ENCODE peak calls at places on chromosomes 2 and 18, in six cellular contexts. Z is mesenchymal stem cell, K is H1, R is neuronal stem cell, B is H9, H is IMR-90. Y is an unnamed sample.

GRCh38 chr2:17107131-17107530 is 411.1 kb downstream of the RAD51AP2 start:
- DNase-seq in K (no peak), R (no peak), Z (peak; percentile 61), H (peak; percentile 47), B (no peak), Y (no peak)

GRCh38 chr2:228181098-228182019 is at the start of gene SPHKAP:
- DNase-seq in K (peak; percentile 72), B (peak; percentile 57), Z (no peak), H (no peak), R (peak; percentile 21), Y (peak; percentile 69)

GRCh38 chr18:22332590-22332989 is 85.1 kb downstream of the CTAGE1 start:
- DNase-seq in R (no peak), B (peak; percentile 82), K (peak; percentile 75), Z (no peak), H (no peak), Y (peak; percentile 91)

GRCh38 chr2:172693037-172693436 is 42.6 kb upstream of the RAPGEF4 start:
- DNase-seq in B (no peak), R (no peak), H (peak; percentile 99), Z (peak; percentile 98), K (no peak), Y (no peak)

GRCh38 chr2:143759455-143759854 is 630.2 kb downstream of the ARHGAP15 start:
- DNase-seq in H (no peak), B (peak; percentile 78), K (peak; percentile 56), Z (no peak), R (peak; percentile 12), Y (peak; percentile 78)

GRCh38 chr2:236576053-236576452 is 6.4 kb downstream of the ACKR3 start:
- DNase-seq in K (no peak), Z (peak; percentile 88), R (peak; percentile 58), H (no peak), B (peak; percentile 53), Y (peak; percentile 93)

GRCh38 chr2:63827749-63828148 is 13.9 kb upstream of the UGP2 start:
- DNase-seq in H (peak; percentile 88), K (no peak), Z (peak; percentile 68), R (no peak), B (no peak), Y (peak; percentile 97)

GRCh38 chr2:48435909-48436308 is 94.0 kb upstream of the STON1 start:
- DNase-seq in K (no peak), B (no peak), Z (no peak), R (no peak), H (peak; percentile 21), Y (no peak)

GRCh38 chr2:234536218-234536989 is 39.5 kb upstream of the ARL4C start:
- DNase-seq in H (no peak), K (no peak), R (no peak), Z (no peak), B (no peak), Y (no peak)

GRCh38 chr2:37343537-37344434 is 644 bp upstream of the QPCT start:
- DNase-seq in H (peak; percentile 73), Z (peak; percentile 67), R (no peak), B (no peak), K (no peak), Y (peak; percentile 90)

GRCh38 chr2:4039999-4040398 is 336.6 kb downstream of the DCDC2C start:
- DNase-seq in B (no peak), Z (no peak), R (no peak), K (no peak), H (no peak), Y (peak; percentile 5)

GRCh38 chr2:47226124-47227040 is 71.3 kb upstream of the STPG4 start:
- DNase-seq in K (no peak), H (peak; percentile 51), B (no peak), Z (peak; percentile 83), R (no peak), Y (no peak)

GRCh38 chr18:14189858-14190257 is 57.6 kb upstream of the ZNF519 start:
- DNase-seq in H (no peak), R (no peak), K (no peak), Z (no peak), B (no peak), Y (no peak)

GRCh38 chr2:88195247-88195646 is 25.1 kb downstream of the THNSL2 start:
- DNase-seq in R (no peak), K (no peak), H (no peak), Z (no peak), B (no peak), Y (no peak)

GRCh38 chr2:107822302-107822701 is 4.4 kb upstream of the RGPD4 start:
- DNase-seq in Z (no peak), H (no peak), B (no peak), K (no peak), R (no peak), Y (no peak)

GRCh38 chr18:13463526-13463925 is 245.0 kb downstream of the LDLRAD4 start:
- DNase-seq in B (no peak), K (no peak), H (no peak), R (no peak), Z (no peak), Y (no peak)

GRCh38 chr2:106572541-106573148 is 85.5 kb downstream of the CD8B2 start:
- DNase-seq in R (no peak), Z (no peak), B (peak; percentile 49), H (no peak), K (peak; percentile 65), Y (peak; percentile 63)

GRCh38 chr2:102436284-102436683 is 13.3 kb downstream of the IL18RAP start:
- DNase-seq in R (no peak), B (no peak), K (no peak), H (peak; percentile 63), Z (peak; percentile 90), Y (no peak)
- H3K4ac ChIP-seq in R (no peak overlapping the region), B (no peak overlapping the region), K (no peak overlapping the region), H (no peak overlapping the region), Z (no peak overlapping the region), Y (no peak overlapping the region)

GRCh38 chr18:79962311-79962710 is 2.1 kb upstream of the HSBP1L1 start:
- DNase-seq in B (no peak), K (no peak), H (peak; percentile 61), Z (no peak), R (no peak), Y (no peak)

GRCh38 chr18:79962835-79963657 is 1.4 kb upstream of the HSBP1L1 start:
- DNase-seq in R (no peak), Z (no peak), B (no peak), K (no peak), H (no peak), Y (no peak)

GRCh38 chr18:79963658-79964329 is 649 bp upstream of the HSBP1L1 start:
- DNase-seq in B (no peak), Z (no peak), K (no peak), R (no peak), H (no peak), Y (no peak)

GRCh38 chr18:79964330-79965118 is at the start of gene HSBP1L1:
- DNase-seq in K (peak; percentile 84), H (no peak), B (peak; percentile 75), R (peak; percentile 56), Z (peak; percentile 52), Y (peak; percentile 70)

DNA sequence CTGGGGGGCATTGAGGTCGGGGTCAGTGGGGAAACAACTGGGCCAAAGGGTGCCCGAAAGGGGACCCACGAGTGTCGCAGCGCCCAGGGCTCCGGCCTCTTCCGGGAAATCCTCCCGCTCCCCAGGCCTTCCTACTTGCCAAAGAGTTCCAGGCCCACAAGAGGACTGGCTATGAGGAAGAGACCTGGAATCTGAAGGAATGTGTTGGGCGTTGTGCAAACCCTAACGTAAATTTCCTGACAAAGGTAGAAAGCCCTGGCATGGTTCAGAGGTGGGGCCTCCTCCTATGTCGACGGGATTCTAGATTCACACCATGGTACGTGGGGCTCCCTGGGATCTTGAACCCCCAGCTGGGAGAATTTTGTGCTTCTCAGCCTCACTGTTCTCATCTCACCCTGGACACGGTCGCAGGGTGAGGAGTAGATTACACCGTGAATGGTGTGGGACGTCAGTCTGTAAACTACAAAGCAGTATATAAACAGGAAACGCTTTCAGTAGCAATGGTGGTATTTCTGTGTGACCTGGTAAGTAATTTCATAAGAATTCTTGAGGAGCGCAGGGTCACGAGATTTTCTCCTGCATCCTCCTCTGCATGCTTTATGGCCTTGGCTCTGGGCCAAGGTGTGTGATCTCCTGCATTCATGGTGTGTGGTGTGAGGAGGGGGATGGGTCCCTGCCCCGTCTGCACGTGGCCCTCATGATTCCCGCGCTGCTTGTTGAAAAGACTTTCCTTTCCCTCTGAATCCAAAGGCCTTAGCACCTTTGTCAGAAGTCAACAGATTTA is 868 bp downstream of the HSBP1L1 start:
- DNase-seq in K (peak; percentile 64), Z (peak; percentile 94), B (peak; percentile 46), R (no peak), H (peak; percentile 91), Y (peak; percentile 66)
- H2BK5ac ChIP-seq in K (peak overlapping the region; percentile 35), Z (peak overlapping the region; percentile 46), B (no peak overlapping the region), R (peak overlapping the region; percentile 39), H (peak overlapping the region; percentile 96), Y (no peak overlapping the region)

DNA sequence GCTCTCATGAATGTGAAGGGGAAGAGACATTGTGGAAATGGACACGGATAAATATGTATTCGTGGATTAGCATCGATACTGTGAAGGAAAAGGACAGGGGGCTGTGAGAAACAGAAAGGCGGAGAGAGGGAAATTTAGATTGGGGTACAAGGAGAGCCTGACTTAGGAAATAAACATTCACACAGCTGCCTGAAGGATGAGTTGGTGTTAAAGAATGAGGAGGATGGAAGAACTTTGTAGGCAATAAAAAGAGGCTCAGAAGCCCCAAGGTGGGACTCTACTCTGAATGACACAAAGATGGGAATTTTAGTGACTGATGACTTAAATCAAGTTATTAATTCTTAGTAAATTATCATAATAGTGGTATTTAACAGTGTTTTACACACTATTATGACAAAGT is 10.1 kb downstream of the MYO1B start:
- DNase-seq in B (no peak), K (no peak), R (no peak), Z (peak; percentile 27), H (peak; percentile 43), Y (no peak)
- H3K4ac ChIP-seq in B (no peak overlapping the region), K (no peak overlapping the region), R (no peak overlapping the region), Z (no peak overlapping the region), H (peak overlapping the region; percentile 24), Y (no peak overlapping the region)

GRCh38 chr2:241558532-241559488 is at the start of gene BOK:
- DNase-seq in Z (peak; percentile 80), K (peak; percentile 88), B (peak; percentile 87), H (peak; percentile 72), R (no peak), Y (peak; percentile 89)
- H2BK5ac ChIP-seq in Z (peak within 1 kb of the TSS; percentile 53), K (no peak within 1 kb of the TSS), B (no peak within 1 kb of the TSS), H (peak within 1 kb of the TSS; percentile 46), R (no peak within 1 kb of the TSS), Y (no peak within 1 kb of the TSS)

GRCh38 chr2:54561010-54561409 is 104.9 kb downstream of the SPTBN1 start:
- DNase-seq in H (no peak), K (no peak), R (no peak), B (no peak), Z (no peak), Y (no peak)
- H3K4ac ChIP-seq in H (peak overlapping the region; percentile 72), K (no peak overlapping the region), R (no peak overlapping the region), B (no peak overlapping the region), Z (peak overlapping the region; percentile 32), Y (no peak overlapping the region)